ENCODE peak calls at places on chromosomes 1 and 21, in six cellular contexts. J is stomach, T is endodermal cell, G is fibroblast of lung, L is BJ, U is uterus. N is an unnamed sample. For H3K36me3, the result is how much of the 10 kb centered on the place peaks cover.

GRCh38 chr1:94723899-94724298 is 96.3 kb upstream of the SLC44A3 start:
- DNase-seq in J (no peak), T (no peak), G (no peak), L (no peak), U (no peak), N (no peak)

GRCh38 chr1:170670751-170671628 is 7.1 kb downstream of the PRRX1 start:
- DNase-seq in J (no peak), T (peak), G (peak), L (no peak), U (peak), N (no peak)

GRCh38 chr1:226120398-226120797 is 57.9 kb downstream of the H3-3A start:
- DNase-seq in J (no peak), T (no peak), G (no peak), L (no peak), U (no peak), N (no peak)

GRCh38 chr1:48681476-48682305 is 95.0 kb downstream of the BEND5 start:
- DNase-seq in J (no peak), T (no peak), G (peak), L (no peak), U (peak), N (no peak)

GRCh38 chr1:29685387-29685786 is 449.1 kb downstream of the PTPRU start:
- DNase-seq in J (peak), T (peak), G (no peak), L (no peak), U (no peak), N (no peak)

GRCh38 chr21:20592482-20592881 is 405.7 kb upstream of the NCAM2 start:
- DNase-seq in J (no peak), T (peak), G (no peak), L (no peak), U (no peak), N (no peak)

GRCh38 chr1:26363549-26364448 is 8.8 kb downstream of the ZNF683 start:
- DNase-seq in J (peak), T (peak), G (peak), L (no peak), U (peak), N (no peak)

GRCh38 chr1:178536844-178537371 is 24.0 kb downstream of the TEX35 start:
- DNase-seq in J (peak), T (no peak), G (peak), L (peak), U (peak), N (no peak)

GRCh38 chr1:67134692-67135091 is at the start of gene C1orf141:
- DNase-seq in J (no peak), T (peak), G (peak), L (no peak), U (no peak), N (no peak)

GRCh38 chr1:16607433-16607851 is 5.9 kb downstream of the NBPF1 start:
- DNase-seq in J (no peak), T (peak), G (no peak), L (no peak), U (no peak), N (no peak)

GRCh38 chr1:46673749-46674182 is 2.1 kb downstream of the TEX38 start:
- DNase-seq in J (no peak), T (no peak), G (peak), L (no peak), U (no peak), N (no peak)

GRCh38 chr1:29083318-29084195 is 40.1 kb downstream of the TMEM200B start:
- DNase-seq in J (no peak), T (no peak), G (peak), L (peak), U (peak), N (no peak)

GRCh38 chr1:52530563-52531144 is 22.2 kb downstream of the TUT4 start:
- DNase-seq in J (no peak), T (peak), G (no peak), L (no peak), U (no peak), N (no peak)

GRCh38 chr1:97903626-97904025 is 17.2 kb downstream of the DPYD start:
- DNase-seq in J (no peak), T (no peak), G (peak), L (no peak), U (no peak), N (no peak)

GRCh38 chr1:245361056-245361455 is 206.3 kb downstream of the KIF26B start:
- DNase-seq in J (no peak), T (no peak), G (no peak), L (no peak), U (no peak), N (no peak)

GRCh38 chr1:164930241-164930640 is 371.3 kb downstream of the PBX1 start:
- DNase-seq in J (no peak), T (no peak), G (no peak), L (no peak), U (no peak), N (no peak)

GRCh38 chr1:178238722-178239510 is 145.0 kb downstream of the RASAL2 start:
- DNase-seq in J (no peak), T (no peak), G (peak), L (peak), U (no peak), N (peak)

GRCh38 chr1:63915121-63915520 is 141.3 kb downstream of the ROR1 start:
- DNase-seq in J (no peak), T (peak), G (peak), L (no peak), U (no peak), N (no peak)

GRCh38 chr21:45128613-45129226 is 54.3 kb downstream of the ADARB1 start:
- DNase-seq in J (peak), T (peak), G (peak), L (no peak), U (peak), N (peak)

GRCh38 chr21:45127937-45128336 is 53.6 kb downstream of the ADARB1 start:
- DNase-seq in J (no peak), T (no peak), G (no peak), L (no peak), U (no peak), N (no peak)

GRCh38 chr21:45130324-45130774 is 56.0 kb downstream of the ADARB1 start:
- DNase-seq in J (no peak), T (no peak), G (peak), L (peak), U (peak), N (no peak)

GRCh38 chr21:45131537-45131999 is 57.2 kb downstream of the ADARB1 start:
- DNase-seq in J (no peak), T (no peak), G (no peak), L (no peak), U (no peak), N (no peak)

DNA sequence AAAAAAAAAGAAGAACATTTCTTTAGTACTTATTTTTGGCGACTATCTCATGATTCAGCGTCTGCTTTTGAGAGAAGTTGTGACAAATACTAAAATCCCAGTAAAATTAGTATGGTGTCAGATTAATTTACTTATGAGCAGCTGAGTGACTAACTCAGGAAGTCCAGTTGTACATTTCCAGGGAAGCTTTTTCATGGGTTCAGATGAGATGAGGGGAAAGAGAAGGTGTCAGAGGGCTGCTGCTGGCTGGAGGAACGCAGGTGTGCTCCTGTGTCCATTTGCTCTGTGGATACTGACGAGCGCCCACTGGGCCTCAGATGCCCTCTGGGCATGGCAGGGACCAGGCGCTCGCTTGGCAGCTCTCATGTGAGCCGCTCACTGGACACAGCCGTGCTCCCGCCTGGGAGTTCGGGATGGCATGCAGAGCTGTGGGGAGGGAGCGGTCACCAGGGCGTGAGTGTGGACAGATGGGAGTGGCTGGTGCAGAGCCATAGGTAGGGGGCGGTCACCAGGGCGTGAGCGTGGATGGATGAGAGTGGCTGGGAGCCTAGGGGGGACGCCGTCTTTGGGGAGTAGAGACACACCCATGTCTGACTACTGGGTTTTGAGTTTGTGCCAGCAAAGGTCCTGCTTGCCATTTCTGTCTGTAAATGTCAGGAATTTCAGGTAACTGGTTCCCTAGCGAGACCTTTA is 55.0 kb downstream of the ADARB1 start:
- DNase-seq in J (no peak), T (no peak), G (no peak), L (no peak), U (no peak), N (no peak)
- H3K4me3 ChIP-seq in J (no peak), T (no peak), G (no peak), L (no peak), U (no peak), N (no peak)

DNA sequence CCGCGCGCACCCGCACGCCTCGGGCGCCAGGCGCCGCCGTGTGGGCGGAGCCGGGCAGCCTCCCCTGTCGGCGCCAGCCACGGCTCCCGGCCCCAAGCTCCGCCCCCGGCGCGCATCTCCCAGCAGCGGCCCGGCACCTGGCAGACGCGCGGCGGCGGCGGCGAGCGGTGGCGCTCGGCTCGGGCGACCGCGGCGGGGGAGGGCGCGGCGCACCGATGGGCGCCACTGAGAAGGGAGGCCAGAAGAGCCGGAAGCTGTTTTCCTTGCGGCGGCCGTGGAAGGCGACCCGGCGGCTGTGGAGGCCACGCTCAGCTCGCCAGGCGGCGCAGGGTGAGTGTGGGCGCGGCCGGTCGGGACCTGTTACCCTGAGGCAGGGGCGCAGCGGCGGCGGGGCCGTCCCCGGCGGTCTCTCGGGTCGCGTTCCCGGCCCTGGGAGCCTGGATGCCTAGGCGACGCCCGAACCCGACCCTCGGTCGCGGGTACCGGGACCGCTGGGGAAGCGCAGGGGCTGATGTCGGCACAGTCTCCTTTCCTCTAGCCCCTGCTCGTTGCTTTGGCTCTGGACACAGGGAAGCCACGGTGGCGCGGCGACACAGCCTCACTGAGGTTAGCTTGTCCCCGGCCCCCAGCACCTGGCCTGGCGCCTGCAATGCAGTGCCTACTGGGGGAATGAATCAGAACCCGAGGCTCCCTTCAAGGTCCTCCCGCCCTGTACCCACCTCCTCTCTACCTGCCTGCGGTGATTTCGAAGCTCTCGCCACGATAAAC is 54.8 kb upstream of the DNAJC6 start:
- DNase-seq in J (peak), T (peak), G (peak), L (no peak), U (peak), N (no peak)
- TF ChIP-seq CTCF in J (no peak), T (peak), G (peak), L (peak), U (no peak), N (no peak)

DNA sequence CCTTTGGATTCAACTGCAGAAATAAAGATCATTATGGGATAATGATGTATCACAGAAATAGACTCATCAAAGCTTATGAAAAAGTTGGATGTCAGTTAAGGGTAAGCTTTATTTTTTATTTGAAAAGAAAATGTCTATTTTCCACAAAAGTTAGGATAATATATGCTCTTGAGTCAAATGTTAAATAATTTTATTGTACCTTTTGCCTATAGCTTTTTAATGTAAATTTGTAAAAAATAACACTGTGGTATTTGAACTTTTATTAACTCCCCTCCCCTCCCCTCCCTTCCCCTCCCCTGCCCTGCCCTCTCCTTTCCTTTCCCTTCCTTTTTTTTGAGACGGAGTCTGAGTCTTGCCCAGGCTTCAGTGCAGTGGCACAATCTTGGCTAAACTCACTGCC is 24.9 kb downstream of the MORC3 start:
- DNase-seq in J (no peak), T (no peak), G (no peak), L (no peak), U (no peak), N (no peak)
- H3K36me3 ChIP-seq in J (half or more), T (half or more), G (under half), L (under half), U (under half), N (under half)

GRCh38 chr1:30755746-30756145 is 1.8 kb downstream of the LAPTM5 start:
- DNase-seq in J (no peak), T (no peak), G (no peak), L (no peak), U (no peak), N (no peak)
- H3K4me3 ChIP-seq in J (peak), T (no peak), G (no peak), L (no peak), U (no peak), N (no peak)

DNA sequence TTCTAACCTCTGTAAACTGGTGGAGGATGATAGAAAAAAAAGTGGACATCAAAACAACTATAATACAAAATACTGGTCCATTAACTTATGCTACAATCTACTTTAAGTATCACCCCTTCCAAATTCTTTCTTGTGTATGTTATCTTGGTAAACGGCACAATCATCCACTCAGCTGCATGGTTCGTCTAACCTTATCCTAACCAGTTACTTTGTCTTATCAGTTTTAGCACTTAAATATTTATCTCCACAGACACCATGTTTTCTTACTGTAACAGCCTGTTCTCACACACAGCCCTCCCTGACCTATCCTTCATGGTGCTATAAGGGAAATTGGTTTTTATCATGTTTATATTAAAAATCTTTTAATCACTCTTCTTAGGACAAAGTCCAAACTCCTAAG is 157.2 kb downstream of the PTGER3 start:
- DNase-seq in J (no peak), T (no peak), G (no peak), L (no peak), U (no peak), N (no peak)
- TF ChIP-seq CTCF in J (no peak), T (no peak), G (no peak), L (no peak), U (no peak), N (no peak)

GRCh38 chr21:30468912-30469812 is 11.0 kb downstream of the KRTAP19-1 start:
- DNase-seq in J (no peak), T (no peak), G (no peak), L (no peak), U (no peak), N (no peak)
- H3K36me3 ChIP-seq in J (under half), T (under half), G (under half), L (under half), U (under half), N (under half)

DNA sequence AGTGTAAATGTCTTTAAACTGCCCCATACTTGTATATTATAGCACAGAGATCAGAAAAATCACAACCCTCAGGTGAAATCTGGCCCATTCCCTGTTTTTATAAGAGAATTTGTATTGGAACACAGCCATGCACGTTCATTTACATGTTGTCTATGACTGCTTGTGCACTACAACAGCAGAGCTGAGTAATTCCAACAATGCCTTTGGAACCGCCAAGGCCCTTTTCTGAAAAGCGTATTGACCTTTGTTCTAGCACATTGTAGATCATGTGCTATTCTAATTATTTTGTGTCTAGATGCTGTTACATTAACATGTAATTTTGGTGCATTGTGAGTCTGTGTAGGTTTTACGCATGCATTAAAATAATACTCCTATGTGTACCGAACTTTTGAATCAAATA is 339.6 kb downstream of the CHRM3 start:
- DNase-seq in J (no peak), T (no peak), G (no peak), L (no peak), U (no peak), N (no peak)
- H3K4me3 ChIP-seq in J (no peak), T (no peak), G (no peak), L (no peak), U (no peak), N (no peak)